ENCODE peak calls at places on chromosomes 5 and 9, in seven cellular contexts. One of them, this sample, is unnamed.

GRCh38 chr5:109877670-109878045 is 187.9 kb downstream of the MAN2A1 start:
- DNase-seq in naive thymus-derived CD4-positive, alpha-beta T cell: no peak
- DNase-seq in body of pancreas: no peak
- DNase-seq in mucosa of descending colon: no peak
- DNase-seq in esophagus squamous epithelium: no peak
- DNase-seq in RWPE2: no peak
- DNase-seq in uterus: no peak
- DNase-seq in this sample: no peak

GRCh38 chr9:4700093-4700492 is 20.7 kb downstream of the CDC37L1 start:
- DNase-seq in mucosa of descending colon: no peak
- DNase-seq in uterus: no peak
- DNase-seq in body of pancreas: peak; percentile 64
- DNase-seq in RWPE2: no peak
- DNase-seq in esophagus squamous epithelium: no peak
- DNase-seq in naive thymus-derived CD4-positive, alpha-beta T cell: no peak
- DNase-seq in this sample: no peak

GRCh38 chr5:62082370-62082778 is 223.6 kb upstream of the KIF2A start:
- DNase-seq in mucosa of descending colon: no peak
- DNase-seq in body of pancreas: no peak
- DNase-seq in esophagus squamous epithelium: no peak
- DNase-seq in RWPE2: no peak
- DNase-seq in uterus: no peak
- DNase-seq in naive thymus-derived CD4-positive, alpha-beta T cell: no peak
- DNase-seq in this sample: no peak

GRCh38 chr5:95035891-95036675 is 248.8 kb downstream of the MCTP1 start:
- DNase-seq in RWPE2: no peak
- DNase-seq in mucosa of descending colon: no peak
- DNase-seq in body of pancreas: no peak
- DNase-seq in naive thymus-derived CD4-positive, alpha-beta T cell: no peak
- DNase-seq in uterus: no peak
- DNase-seq in esophagus squamous epithelium: no peak
- DNase-seq in this sample: no peak

GRCh38 chr9:69200071-69200470 is 26.0 kb downstream of the TJP2 start:
- DNase-seq in RWPE2: peak; percentile 72
- DNase-seq in naive thymus-derived CD4-positive, alpha-beta T cell: no peak
- DNase-seq in esophagus squamous epithelium: no peak
- DNase-seq in mucosa of descending colon: no peak
- DNase-seq in body of pancreas: no peak
- DNase-seq in uterus: no peak
- DNase-seq in this sample: no peak

GRCh38 chr9:95772320-95773060 is 103.0 kb upstream of the ERCC6L2 start:
- DNase-seq in RWPE2: no peak
- DNase-seq in esophagus squamous epithelium: no peak
- DNase-seq in uterus: peak; percentile 48
- DNase-seq in body of pancreas: peak; percentile 42
- DNase-seq in naive thymus-derived CD4-positive, alpha-beta T cell: no peak
- DNase-seq in mucosa of descending colon: peak; percentile 76
- DNase-seq in this sample: no peak

GRCh38 chr9:136228107-136228875 is 17.3 kb downstream of the QSOX2 start:
- DNase-seq in esophagus squamous epithelium: no peak
- DNase-seq in body of pancreas: no peak
- DNase-seq in uterus: no peak
- DNase-seq in naive thymus-derived CD4-positive, alpha-beta T cell: no peak
- DNase-seq in mucosa of descending colon: no peak
- DNase-seq in RWPE2: no peak
- DNase-seq in this sample: no peak

GRCh38 chr9:93048706-93049448 is 9.6 kb upstream of the SUSD3 start:
- DNase-seq in body of pancreas: no peak
- DNase-seq in naive thymus-derived CD4-positive, alpha-beta T cell: no peak
- DNase-seq in esophagus squamous epithelium: no peak
- DNase-seq in RWPE2: peak; percentile 18
- DNase-seq in uterus: no peak
- DNase-seq in mucosa of descending colon: no peak
- DNase-seq in this sample: no peak

GRCh38 chr5:115415143-115415491 is 118.7 kb upstream of the CCDC112 start:
- DNase-seq in uterus: no peak
- DNase-seq in esophagus squamous epithelium: no peak
- DNase-seq in body of pancreas: peak; percentile 17
- DNase-seq in naive thymus-derived CD4-positive, alpha-beta T cell: no peak
- DNase-seq in mucosa of descending colon: peak; percentile 97
- DNase-seq in RWPE2: no peak
- DNase-seq in this sample: peak; percentile 81

GRCh38 chr5:143399616-143400540 is 3.6 kb downstream of the NR3C1 start:
- DNase-seq in esophagus squamous epithelium: no peak
- DNase-seq in naive thymus-derived CD4-positive, alpha-beta T cell: no peak
- DNase-seq in RWPE2: no peak
- DNase-seq in body of pancreas: no peak
- DNase-seq in uterus: no peak
- DNase-seq in mucosa of descending colon: no peak
- DNase-seq in this sample: no peak

GRCh38 chr5:143397302-143398052 is 6.0 kb downstream of the NR3C1 start:
- DNase-seq in mucosa of descending colon: no peak
- DNase-seq in naive thymus-derived CD4-positive, alpha-beta T cell: no peak
- DNase-seq in uterus: no peak
- DNase-seq in RWPE2: no peak
- DNase-seq in esophagus squamous epithelium: no peak
- DNase-seq in body of pancreas: no peak
- DNase-seq in this sample: no peak

GRCh38 chr5:143396353-143396940 is 7.0 kb downstream of the NR3C1 start:
- DNase-seq in mucosa of descending colon: no peak
- DNase-seq in esophagus squamous epithelium: no peak
- DNase-seq in body of pancreas: no peak
- DNase-seq in RWPE2: no peak
- DNase-seq in naive thymus-derived CD4-positive, alpha-beta T cell: no peak
- DNase-seq in uterus: no peak
- DNase-seq in this sample: no peak

GRCh38 chr5:143398451-143399237 is 4.8 kb downstream of the NR3C1 start:
- DNase-seq in esophagus squamous epithelium: no peak
- DNase-seq in naive thymus-derived CD4-positive, alpha-beta T cell: no peak
- DNase-seq in mucosa of descending colon: no peak
- DNase-seq in uterus: no peak
- DNase-seq in RWPE2: no peak
- DNase-seq in body of pancreas: no peak
- DNase-seq in this sample: no peak

DNA sequence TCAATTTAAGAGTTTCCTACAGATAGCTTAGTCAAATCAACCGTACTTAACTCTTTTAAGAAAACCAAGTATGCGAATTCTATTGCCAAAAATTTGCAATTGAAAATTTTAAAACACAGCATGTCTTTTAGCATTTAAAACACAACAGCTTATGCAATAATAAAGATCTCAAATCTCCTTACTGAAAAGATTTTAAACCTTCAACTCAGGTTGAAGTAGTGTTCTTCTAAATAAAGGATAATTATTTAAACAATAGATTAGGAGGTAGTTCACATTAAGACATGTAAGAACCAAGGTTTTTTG is 5.5 kb downstream of the NR3C1 start:
- DNase-seq in RWPE2: no peak
- DNase-seq in mucosa of descending colon: no peak
- DNase-seq in naive thymus-derived CD4-positive, alpha-beta T cell: no peak
- DNase-seq in esophagus squamous epithelium: no peak
- DNase-seq in uterus: no peak
- DNase-seq in body of pancreas: no peak
- DNase-seq in this sample: no peak
- H3K4me3 ChIP-seq in RWPE2: peak overlapping the region; percentile 15
- H3K4me3 ChIP-seq in mucosa of descending colon: no peak overlapping the region
- H3K4me3 ChIP-seq in naive thymus-derived CD4-positive, alpha-beta T cell: peak overlapping the region; percentile 78
- H3K4me3 ChIP-seq in esophagus squamous epithelium: no peak overlapping the region
- H3K4me3 ChIP-seq in uterus: peak overlapping the region; percentile 1
- H3K4me3 ChIP-seq in body of pancreas: no peak overlapping the region
- H3K4me3 ChIP-seq in this sample: peak overlapping the region; percentile 92

DNA sequence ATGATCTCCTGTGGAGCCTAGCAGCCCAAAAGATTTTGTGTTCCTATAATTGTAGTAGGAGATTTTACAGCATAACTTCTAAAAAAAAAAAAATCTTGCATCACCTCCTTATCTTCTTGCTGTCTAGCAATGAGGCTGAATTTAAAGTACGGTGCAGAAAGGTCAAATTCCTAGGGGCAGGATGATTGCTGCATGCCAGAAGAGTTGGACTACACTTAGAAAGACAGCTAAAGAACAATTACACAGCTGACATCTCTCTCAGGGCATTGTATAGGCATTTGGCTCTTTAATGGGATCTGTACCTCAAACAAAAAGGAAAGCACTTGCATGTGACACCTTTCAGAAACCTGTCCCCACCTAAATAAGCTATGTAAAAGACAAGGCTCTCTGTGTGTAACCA is 443.2 kb downstream of the HCN1 start:
- DNase-seq in esophagus squamous epithelium: no peak
- DNase-seq in body of pancreas: no peak
- DNase-seq in uterus: no peak
- DNase-seq in naive thymus-derived CD4-positive, alpha-beta T cell: no peak
- DNase-seq in mucosa of descending colon: no peak
- DNase-seq in RWPE2: no peak
- DNase-seq in this sample: no peak
- H3K36me3 ChIP-seq in esophagus squamous epithelium: no peaks in the 10 kb centered on the region
- H3K36me3 ChIP-seq in body of pancreas: no peaks in the 10 kb centered on the region
- H3K36me3 ChIP-seq in uterus: no peaks in the 10 kb centered on the region
- H3K36me3 ChIP-seq in naive thymus-derived CD4-positive, alpha-beta T cell: no peaks in the 10 kb centered on the region
- H3K36me3 ChIP-seq in mucosa of descending colon: no peaks in the 10 kb centered on the region
- H3K36me3 ChIP-seq in RWPE2: no peaks in the 10 kb centered on the region
- H3K36me3 ChIP-seq in this sample: no peaks in the 10 kb centered on the region

DNA sequence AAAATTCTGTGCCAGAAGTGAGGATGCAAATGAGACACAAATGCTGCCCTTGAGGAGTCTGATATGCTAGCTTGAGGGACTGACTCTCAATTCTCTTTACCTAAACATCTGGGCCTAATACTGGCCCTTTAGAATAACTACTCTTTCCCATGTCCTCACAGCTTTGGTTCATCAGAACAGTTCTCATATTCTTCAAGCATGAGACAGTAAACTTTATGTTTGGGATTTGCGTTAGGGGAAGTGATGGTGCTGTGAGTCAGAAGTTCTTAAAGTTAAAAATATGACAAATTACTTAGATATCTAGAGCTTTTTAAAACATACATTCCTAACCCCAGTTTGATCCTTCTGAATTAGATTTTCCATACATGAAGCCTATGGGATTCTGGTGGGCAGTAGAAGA is 665.0 kb upstream of the RGMB start:
- DNase-seq in naive thymus-derived CD4-positive, alpha-beta T cell: no peak
- DNase-seq in RWPE2: no peak
- DNase-seq in uterus: no peak
- DNase-seq in body of pancreas: no peak
- DNase-seq in esophagus squamous epithelium: no peak
- DNase-seq in mucosa of descending colon: no peak
- DNase-seq in this sample: no peak
- H3K4me3 ChIP-seq in naive thymus-derived CD4-positive, alpha-beta T cell: no peak overlapping the region
- H3K4me3 ChIP-seq in RWPE2: no peak overlapping the region
- H3K4me3 ChIP-seq in uterus: no peak overlapping the region
- H3K4me3 ChIP-seq in body of pancreas: no peak overlapping the region
- H3K4me3 ChIP-seq in esophagus squamous epithelium: no peak overlapping the region
- H3K4me3 ChIP-seq in mucosa of descending colon: no peak overlapping the region
- H3K4me3 ChIP-seq in this sample: no peak overlapping the region

GRCh38 chr9:86326536-86326935 is 27.7 kb downstream of the TUT7 start:
- DNase-seq in RWPE2: no peak
- DNase-seq in body of pancreas: no peak
- DNase-seq in mucosa of descending colon: no peak
- DNase-seq in uterus: no peak
- DNase-seq in naive thymus-derived CD4-positive, alpha-beta T cell: no peak
- DNase-seq in esophagus squamous epithelium: no peak
- DNase-seq in this sample: no peak

GRCh38 chr9:86324901-86325300 is 29.3 kb downstream of the TUT7 start:
- DNase-seq in body of pancreas: no peak
- DNase-seq in mucosa of descending colon: no peak
- DNase-seq in naive thymus-derived CD4-positive, alpha-beta T cell: no peak
- DNase-seq in RWPE2: no peak
- DNase-seq in uterus: no peak
- DNase-seq in esophagus squamous epithelium: no peak
- DNase-seq in this sample: no peak

GRCh38 chr9:86329649-86330048 is 24.6 kb downstream of the TUT7 start:
- DNase-seq in uterus: no peak
- DNase-seq in body of pancreas: no peak
- DNase-seq in mucosa of descending colon: no peak
- DNase-seq in esophagus squamous epithelium: no peak
- DNase-seq in naive thymus-derived CD4-positive, alpha-beta T cell: no peak
- DNase-seq in RWPE2: no peak
- DNase-seq in this sample: no peak

GRCh38 chr9:86330186-86330585 is 24.0 kb downstream of the TUT7 start:
- DNase-seq in naive thymus-derived CD4-positive, alpha-beta T cell: no peak
- DNase-seq in esophagus squamous epithelium: no peak
- DNase-seq in mucosa of descending colon: no peak
- DNase-seq in RWPE2: no peak
- DNase-seq in body of pancreas: no peak
- DNase-seq in uterus: no peak
- DNase-seq in this sample: no peak

DNA sequence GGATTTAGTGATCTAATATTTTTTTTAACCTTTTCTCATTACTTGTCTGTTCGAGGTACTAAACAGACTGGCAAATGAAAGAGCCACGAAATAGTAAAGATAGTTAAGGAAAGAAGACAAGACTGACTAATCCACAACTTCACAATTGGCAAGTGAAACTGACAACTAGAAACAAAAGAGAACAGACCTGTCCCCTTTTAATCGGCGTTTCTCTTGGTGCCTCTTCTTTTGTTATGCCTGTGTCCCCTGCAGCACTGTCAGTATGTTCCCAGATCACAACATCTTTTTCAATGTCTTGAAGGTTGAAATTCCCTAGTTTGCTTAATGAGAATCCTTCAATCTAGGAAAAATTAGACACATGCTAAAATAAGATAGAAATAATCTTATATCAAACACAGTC is 26.1 kb downstream of the TUT7 start:
- DNase-seq in naive thymus-derived CD4-positive, alpha-beta T cell: no peak
- DNase-seq in uterus: no peak
- DNase-seq in mucosa of descending colon: no peak
- DNase-seq in esophagus squamous epithelium: no peak
- DNase-seq in body of pancreas: no peak
- DNase-seq in RWPE2: no peak
- DNase-seq in this sample: no peak
- H3K36me3 ChIP-seq in naive thymus-derived CD4-positive, alpha-beta T cell: peaks cover 57% of the 10 kb centered on the region
- H3K36me3 ChIP-seq in uterus: no peaks in the 10 kb centered on the region
- H3K36me3 ChIP-seq in mucosa of descending colon: peaks cover 22% of the 10 kb centered on the region
- H3K36me3 ChIP-seq in esophagus squamous epithelium: peaks cover 31% of the 10 kb centered on the region
- H3K36me3 ChIP-seq in body of pancreas: peaks cover 26% of the 10 kb centered on the region
- H3K36me3 ChIP-seq in RWPE2: peaks cover 84% of the 10 kb centered on the region
- H3K36me3 ChIP-seq in this sample: peaks cover 99% of the 10 kb centered on the region

DNA sequence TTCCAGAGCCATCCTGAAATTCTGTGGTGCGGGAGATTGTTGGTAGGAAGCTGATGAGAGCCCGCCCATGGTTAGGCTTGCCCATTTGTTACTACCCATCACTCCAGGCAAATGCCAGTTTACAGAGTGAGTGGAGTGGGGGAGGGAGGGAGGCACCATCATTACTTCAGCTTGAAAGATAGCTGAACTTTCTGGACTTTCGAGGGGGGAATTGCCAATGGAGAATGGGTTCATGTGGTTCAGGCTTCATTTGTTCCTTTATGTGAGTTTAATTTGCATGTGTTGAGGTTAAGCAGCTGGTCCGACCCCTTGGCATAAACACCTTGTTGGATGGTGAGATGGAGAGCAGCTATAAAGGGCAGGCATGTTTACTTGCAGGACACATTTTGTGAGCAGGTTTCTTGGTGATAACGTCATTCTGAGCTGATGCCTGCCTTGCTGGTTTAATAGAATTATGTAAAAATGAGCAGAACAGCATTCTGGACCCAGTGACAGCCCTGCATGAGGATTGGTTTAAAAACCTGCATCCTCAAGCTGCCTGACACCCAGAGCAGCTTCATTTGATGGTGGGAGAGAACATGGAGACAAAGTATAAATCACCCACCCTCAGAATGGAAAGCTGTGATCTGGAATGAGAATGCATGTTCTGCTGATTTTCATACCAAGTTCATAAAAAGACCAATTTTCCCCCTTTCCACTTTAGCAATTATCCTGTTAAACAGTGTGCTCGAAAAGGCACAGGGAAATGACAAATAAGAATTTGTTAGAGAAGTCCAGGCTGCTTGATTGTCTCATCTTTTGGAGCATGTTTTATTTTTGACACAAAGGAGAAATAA is 106.3 kb downstream of the TRIO start:
- DNase-seq in body of pancreas: no peak
- DNase-seq in mucosa of descending colon: no peak
- DNase-seq in uterus: no peak
- DNase-seq in esophagus squamous epithelium: no peak
- DNase-seq in naive thymus-derived CD4-positive, alpha-beta T cell: no peak
- DNase-seq in RWPE2: no peak
- DNase-seq in this sample: no peak
- H3K4me3 ChIP-seq in body of pancreas: no peak overlapping the region
- H3K4me3 ChIP-seq in mucosa of descending colon: no peak overlapping the region
- H3K4me3 ChIP-seq in uterus: no peak overlapping the region
- H3K4me3 ChIP-seq in esophagus squamous epithelium: no peak overlapping the region
- H3K4me3 ChIP-seq in naive thymus-derived CD4-positive, alpha-beta T cell: no peak overlapping the region
- H3K4me3 ChIP-seq in RWPE2: no peak overlapping the region
- H3K4me3 ChIP-seq in this sample: no peak overlapping the region

This sample was measured in lower lobe of right lung.